ENCODE peak calls at places on chromosomes 11 and 22, in five cellular contexts. E, C, H, P and X are unnamed samples.
A peak's percentile ranks its signal among the peaks of the same experiment; 100 is the strongest.

GRCh38 chr22:49027122-49027670 is 800.5 kb downstream of the BRD1 start:
- DNase-seq in P (peak; percentile 24), C (no peak), E (no peak), H (no peak), X (no peak)

GRCh38 chr11:12657981-12658380 is 16.2 kb upstream of the TEAD1 start:
- DNase-seq in H (no peak), E (no peak), P (no peak), C (no peak), X (no peak)

GRCh38 chr11:100965346-100965745 is 164.3 kb downstream of the PGR start:
- DNase-seq in H (no peak), P (no peak), C (no peak), E (no peak), X (no peak)

GRCh38 chr22:40920526-40920925 is 30.7 kb upstream of the RBX1 start:
- DNase-seq in P (no peak), C (no peak), H (no peak), E (no peak), X (no peak)

GRCh38 chr11:119906376-119906775 is 177.4 kb upstream of the NECTIN1 start:
- DNase-seq in P (no peak), E (no peak), C (no peak), H (no peak), X (no peak)

GRCh38 chr11:107736546-107736945 is 24.7 kb upstream of the SLN start:
- DNase-seq in C (no peak), E (no peak), P (no peak), H (no peak), X (no peak)

GRCh38 chr11:106456651-106457050 is 379.2 kb downstream of the AASDHPPT start:
- DNase-seq in P (no peak), C (no peak), E (no peak), H (no peak), X (no peak)

GRCh38 chr11:1484716-1485503 is 1.7 kb downstream of the MOB2 start:
- DNase-seq in E (no peak), P (peak; percentile 57), C (no peak), H (peak; percentile 49), X (no peak)

GRCh38 chr11:112219476-112220232 is 6.6 kb upstream of the PTS start:
- DNase-seq in P (no peak), H (peak; percentile 52), E (peak; percentile 90), C (peak; percentile 33), X (peak; percentile 42)

GRCh38 chr11:61803889-61804647 is 11.4 kb downstream of the FEN1 start:
- DNase-seq in P (no peak), E (peak; percentile 65), H (no peak), C (no peak), X (no peak)

GRCh38 chr11:77154381-77155081 is 26.5 kb downstream of the MYO7A start:
- DNase-seq in E (no peak), P (peak; percentile 74), C (no peak), H (no peak), X (no peak)

GRCh38 chr11:64201524-64201923 is 5.0 kb upstream of the FERMT3 start:
- DNase-seq in P (no peak), C (no peak), E (no peak), H (no peak), X (no peak)

GRCh38 chr22:47443836-47444745 is 681.6 kb downstream of the TBC1D22A start:
- DNase-seq in C (no peak), P (no peak), E (no peak), H (peak; percentile 9), X (no peak)

GRCh38 chr11:9858822-9859221 is 194.9 kb downstream of the SWAP70 start:
- DNase-seq in C (no peak), E (peak; percentile 26), H (no peak), P (no peak), X (no peak)

GRCh38 chr11:29171350-29171950 is 845.4 kb downstream of the KCNA4 start:
- DNase-seq in E (no peak), P (no peak), H (no peak), C (no peak), X (no peak)

GRCh38 chr11:801097-801780 is 3.2 kb upstream of the SLC25A22 start:
- DNase-seq in P (no peak), C (no peak), H (no peak), E (no peak), X (no peak)

GRCh38 chr11:66231561-66231960 is 36.9 kb upstream of the RAB1B start:
- DNase-seq in E (no peak), C (no peak), H (no peak), P (no peak), X (no peak)

GRCh38 chr11:62295504-62295903 is 3.4 kb downstream of the SCGB1D4 start:
- DNase-seq in C (peak; percentile 27), P (no peak), E (peak; percentile 55), H (no peak), X (no peak)

GRCh38 chr22:27801616-27802388 is at the start of gene MN1:
- DNase-seq in C (peak; percentile 54), E (peak; percentile 58), H (peak; percentile 42), P (peak; percentile 77), X (no peak)

GRCh38 chr22:43726296-43726695 is 85.8 kb downstream of the EFCAB6 start:
- DNase-seq in E (peak; percentile 28), H (no peak), C (no peak), P (no peak), X (no peak)

DNA sequence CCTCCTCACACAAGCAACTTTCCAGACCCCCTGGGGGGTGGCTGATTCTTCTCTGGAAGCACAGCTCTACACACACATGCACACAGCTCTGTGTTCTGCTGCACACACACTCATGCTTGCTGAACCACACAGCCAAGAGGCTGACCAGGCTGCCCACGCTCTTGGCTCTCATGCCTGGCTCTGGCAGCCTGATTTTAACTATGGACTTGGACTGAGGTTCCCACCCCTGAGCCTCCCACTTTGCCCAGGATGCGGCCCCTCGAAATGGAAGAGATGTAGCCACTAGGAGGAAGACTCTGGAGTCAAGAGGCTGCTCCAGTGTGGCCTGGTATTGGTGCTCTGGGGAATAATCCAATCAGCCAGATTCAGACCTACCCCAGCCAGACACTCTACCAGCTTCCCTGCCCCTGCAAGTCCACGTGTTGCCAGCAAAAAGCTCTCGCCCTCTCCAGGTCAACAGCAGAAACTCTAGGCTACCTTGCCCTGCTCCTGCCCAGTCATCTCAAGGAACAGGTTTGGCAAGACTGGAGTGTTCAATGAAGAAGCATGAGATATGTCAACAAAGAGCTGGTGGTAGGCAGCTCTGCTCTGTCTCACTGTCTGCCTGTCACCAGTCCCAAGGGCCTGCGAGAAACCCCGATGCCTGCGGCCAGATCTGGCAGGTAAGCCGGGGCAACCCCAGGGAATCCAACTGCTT is 8.8 kb upstream of the CASTOR1 start:
- DNase-seq in P (no peak), H (peak; percentile 65), C (peak; percentile 81), E (no peak), X (no peak)
- TF ChIP-seq CTCF in P (no peak), H (no peak), C (no peak), E (no peak), X (no peak)

GRCh38 chr11:84902445-84902844 is 724.7 kb downstream of the DLG2 start:
- DNase-seq in P (no peak), H (no peak), E (no peak), C (no peak), X (no peak)

GRCh38 chr11:84899134-84899533 is 728.0 kb downstream of the DLG2 start:
- DNase-seq in P (no peak), C (no peak), E (no peak), H (no peak), X (no peak)

GRCh38 chr11:84894666-84895065 is 732.5 kb downstream of the DLG2 start:
- DNase-seq in C (no peak), H (no peak), P (no peak), E (no peak), X (no peak)

GRCh38 chr11:84901986-84902385 is 725.2 kb downstream of the DLG2 start:
- DNase-seq in C (no peak), E (peak; percentile 5), P (no peak), H (no peak), X (no peak)

GRCh38 chr11:84899740-84900139 is 727.4 kb downstream of the DLG2 start:
- DNase-seq in C (no peak), E (no peak), P (no peak), H (no peak), X (no peak)
- TF ChIP-seq CTCF in C (no peak), E (no peak), P (no peak), H (no peak), X (peak; percentile 51)

DNA sequence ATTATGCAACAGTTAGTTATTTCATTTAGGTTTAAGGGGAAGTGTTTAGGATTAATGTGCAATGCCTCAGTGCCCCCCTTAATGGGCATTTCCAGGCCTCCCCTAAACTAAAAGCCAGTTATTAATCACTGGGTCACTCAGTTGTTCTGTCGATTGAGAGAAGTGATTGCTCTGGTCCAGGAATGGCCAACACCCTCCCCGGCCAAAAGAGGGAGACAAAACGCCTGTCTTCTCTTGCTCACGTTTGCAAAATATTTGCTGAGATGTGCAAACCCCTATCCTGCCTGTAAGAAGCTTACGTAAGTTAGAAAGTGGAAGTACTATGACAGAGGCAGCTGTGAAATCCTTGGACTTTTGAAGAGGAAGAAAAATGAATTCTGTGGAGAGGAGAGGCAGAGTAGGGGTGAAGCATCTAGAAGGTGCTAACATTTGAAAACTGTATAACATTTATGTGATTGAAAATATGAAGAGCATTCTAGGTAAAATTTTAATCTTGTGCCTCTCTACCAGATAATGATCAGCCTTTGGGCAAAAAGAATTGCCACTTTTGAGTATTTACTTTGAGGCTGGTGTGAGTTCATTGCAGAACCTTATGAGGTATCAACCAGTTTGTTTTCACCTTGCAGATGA is 37.7 kb downstream of the NTM start:
- DNase-seq in E (peak; percentile 10), C (no peak), P (no peak), H (no peak), X (no peak)
- TF ChIP-seq CTCF in E (peak; percentile 16), C (no peak), P (no peak), H (peak; percentile 25), X (no peak)

DNA sequence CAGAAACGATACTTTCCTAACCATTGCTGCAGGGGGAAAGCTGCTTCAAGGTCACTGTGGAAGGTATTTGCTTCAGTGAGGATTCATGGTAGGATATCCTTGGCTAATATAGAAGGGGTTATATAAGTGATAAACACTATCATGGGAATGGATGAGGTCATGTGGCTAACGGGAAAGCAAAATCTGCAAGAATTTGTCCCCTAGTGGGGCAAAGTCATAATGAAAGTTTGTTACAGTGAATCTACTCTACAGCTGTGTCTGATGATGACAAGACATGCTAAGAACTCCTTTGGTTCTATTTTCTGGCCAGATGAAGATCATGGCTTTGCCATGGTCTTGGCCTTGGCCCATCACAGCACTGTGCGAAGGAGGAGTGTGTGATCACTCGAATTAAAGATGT is 13.8 kb downstream of the MMP20 start:
- DNase-seq in H (no peak), C (no peak), E (no peak), P (no peak), X (no peak)
- TF ChIP-seq CTCF in H (no peak), C (no peak), E (no peak), P (no peak), X (no peak)

GRCh38 chr11:102268985-102269470 is 48.3 kb upstream of the BIRC3 start:
- DNase-seq in P (no peak), E (no peak), H (no peak), C (no peak), X (no peak)
- TF ChIP-seq CTCF in P (no peak), E (no peak), H (peak; percentile 2), C (no peak), X (no peak)